ENCODE peak calls at places on chromosome 1, in four cellular contexts. Q, T, K and Y are unnamed samples.

GRCh38 chr1:63987014-63987630 is 213.3 kb downstream of the ROR1 start:
- DNase-seq in Q (no peak), T (no peak), K (no peak), Y (peak; percentile 54)

GRCh38 chr1:172005856-172006255 is 164.6 kb downstream of the DNM3 start:
- DNase-seq in Q (no peak), T (no peak), K (no peak), Y (peak; percentile 30)

GRCh38 chr1:42951588-42951987 is 7.1 kb downstream of the SLC2A1 start:
- DNase-seq in Q (no peak), T (no peak), K (no peak), Y (no peak)

GRCh38 chr1:151165281-151165737 is 393 bp downstream of the LYSMD1 start:
- DNase-seq in Q (peak; percentile 89), T (peak; percentile 84), K (no peak), Y (no peak)

GRCh38 chr1:59026472-59026948 is 242.7 kb upstream of the JUN start:
- DNase-seq in Q (peak; percentile 62), T (no peak), K (no peak), Y (peak; percentile 75)

GRCh38 chr1:998051-998821 is 1.7 kb downstream of the HES4 start:
- DNase-seq in Q (peak; percentile 31), T (peak; percentile 55), K (no peak), Y (no peak)

GRCh38 chr1:99820546-99820945 is 29.6 kb upstream of the AGL start:
- DNase-seq in Q (no peak), T (no peak), K (no peak), Y (no peak)

GRCh38 chr1:156815307-156815826 is 1.3 kb downstream of the SH2D2A start:
- DNase-seq in Q (peak; percentile 34), T (no peak), K (no peak), Y (peak; percentile 17)

GRCh38 chr1:167076136-167076710 is 14.0 kb downstream of the GPA33 start:
- DNase-seq in Q (no peak), T (no peak), K (no peak), Y (peak; percentile 43)

GRCh38 chr1:152663098-152663497 is at the start of gene LCE2D:
- DNase-seq in Q (no peak), T (no peak), K (no peak), Y (peak; percentile 36)

GRCh38 chr1:59730302-59730701 is 84.4 kb upstream of the HOOK1 start:
- DNase-seq in Q (no peak), T (no peak), K (no peak), Y (no peak)

GRCh38 chr1:241460098-241460873 is 59.3 kb downstream of the FH start:
- DNase-seq in Q (no peak), T (no peak), K (no peak), Y (no peak)

GRCh38 chr1:69175078-69175477 is 392.6 kb upstream of the LRRC7 start:
- DNase-seq in Q (peak; percentile 60), T (no peak), K (no peak), Y (no peak)

GRCh38 chr1:46415514-46415913 is 21.4 kb downstream of the FAAH start:
- DNase-seq in Q (no peak), T (no peak), K (no peak), Y (no peak)

GRCh38 chr1:31153423-31153822 is 86.3 kb downstream of the NKAIN1 start:
- DNase-seq in Q (no peak), T (no peak), K (no peak), Y (peak; percentile 82)

GRCh38 chr1:31152181-31152768 is 86.8 kb upstream of the PUM1 start:
- DNase-seq in Q (peak; percentile 81), T (no peak), K (no peak), Y (peak; percentile 87)

GRCh38 chr1:31154632-31155215 is 85.0 kb downstream of the NKAIN1 start:
- DNase-seq in Q (peak; percentile 98), T (peak; percentile 93), K (peak; percentile 46), Y (peak; percentile 95)

GRCh38 chr1:31155216-31155806 is 84.4 kb downstream of the NKAIN1 start:
- DNase-seq in Q (peak; percentile 83), T (peak; percentile 80), K (peak; percentile 31), Y (peak; percentile 46)

DNA sequence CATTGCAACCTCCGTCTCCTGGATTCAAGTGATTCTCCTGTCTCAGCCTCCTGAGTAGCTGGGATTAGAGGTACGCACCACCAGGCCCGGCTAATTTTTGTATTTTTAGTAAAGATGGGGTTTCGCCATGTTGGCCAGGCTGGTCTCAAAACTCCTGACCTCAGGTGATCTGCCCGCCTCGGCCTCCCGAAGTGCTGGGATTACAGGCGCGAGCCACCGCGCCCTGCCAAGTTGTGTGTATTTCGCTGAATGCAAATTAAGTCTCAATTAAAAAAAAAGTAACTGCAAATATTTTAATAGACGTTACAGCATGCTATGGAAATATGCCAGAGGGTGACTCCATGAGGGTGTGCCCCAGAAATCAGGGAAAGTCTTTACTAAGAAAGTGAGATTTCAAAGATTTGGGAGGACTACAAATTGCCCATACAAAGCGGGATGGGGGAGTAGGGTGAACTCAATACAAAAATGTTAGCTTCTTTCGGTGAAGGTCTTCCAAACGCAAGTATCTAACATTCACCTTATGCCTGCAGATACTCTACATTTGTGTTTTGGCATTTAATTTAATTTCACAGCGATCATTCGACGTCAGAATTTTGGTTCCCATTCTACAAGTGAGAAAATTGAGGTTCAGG is 85.6 kb downstream of the NKAIN1 start:
- DNase-seq in Q (no peak), T (no peak), K (no peak), Y (no peak)
- H4K8ac ChIP-seq in Q (peak overlapping the region; percentile 97), T (no peak overlapping the region), K (peak overlapping the region; percentile 69), Y (peak overlapping the region; percentile 80)

GRCh38 chr1:24551290-24551859 is 4.5 kb upstream of the NCMAP start:
- DNase-seq in Q (no peak), T (no peak), K (no peak), Y (no peak)
- H3K79me2 ChIP-seq in Q (no peaks in the 10 kb centered on the region), T (no peaks in the 10 kb centered on the region), K (no peaks in the 10 kb centered on the region), Y (no peaks in the 10 kb centered on the region)

DNA sequence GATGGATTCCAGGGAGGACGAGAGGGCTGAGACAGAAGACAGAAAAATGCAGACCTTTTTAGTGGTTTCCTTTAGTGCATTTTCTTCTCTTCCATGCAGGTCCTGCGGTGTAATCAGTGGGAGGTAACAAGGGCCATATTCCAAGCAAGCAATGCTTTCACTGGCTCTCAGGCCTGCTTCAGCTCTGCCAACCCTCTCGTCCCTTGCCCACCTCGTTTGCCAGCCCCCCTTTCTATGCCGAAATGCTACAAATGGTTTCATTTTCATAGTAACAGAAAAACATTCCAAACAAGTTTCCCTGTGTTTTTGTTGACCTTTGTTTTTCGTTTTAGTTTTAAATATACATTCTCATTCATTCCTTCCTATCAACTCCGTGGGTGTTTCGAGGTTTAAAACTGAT is 443.1 kb downstream of the TTLL7 start:
- DNase-seq in Q (no peak), T (no peak), K (no peak), Y (no peak)
- H3K4me2 ChIP-seq in Q (no peak overlapping the region), T (no peak overlapping the region), K (no peak overlapping the region), Y (no peak overlapping the region)

GRCh38 chr1:54276617-54277450 is 76.9 kb downstream of the MRPL37 start:
- DNase-seq in Q (no peak), T (no peak), K (no peak), Y (no peak)
- H4K8ac ChIP-seq in Q (no peak overlapping the region), T (no peak overlapping the region), K (no peak overlapping the region), Y (no peak overlapping the region)

DNA sequence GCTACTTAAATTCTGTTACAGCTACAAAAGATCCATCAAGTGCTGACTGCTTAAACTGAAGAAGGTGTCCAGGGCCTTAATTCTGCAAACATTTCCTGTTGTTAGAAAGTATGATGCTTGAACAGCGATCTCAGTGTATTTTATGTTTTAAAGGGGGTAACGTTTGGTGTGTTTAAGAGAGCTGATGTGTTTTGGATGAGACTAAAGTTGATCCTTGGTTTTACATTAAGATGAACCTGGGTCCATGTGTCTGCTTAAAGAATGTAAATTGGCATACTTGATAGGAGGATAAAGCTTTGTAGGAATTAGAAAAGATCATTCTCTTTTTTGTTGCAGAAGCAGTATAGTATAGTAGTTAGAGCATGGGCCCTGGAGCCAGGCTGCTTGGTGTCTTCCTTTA is 3.6 kb downstream of the IER5 start:
- DNase-seq in Q (no peak), T (no peak), K (no peak), Y (no peak)
- H3K79me2 ChIP-seq in Q (peaks cover 34% of the 10 kb centered on the region), T (no peaks in the 10 kb centered on the region), K (no peaks in the 10 kb centered on the region), Y (peaks cover 12% of the 10 kb centered on the region)

DNA sequence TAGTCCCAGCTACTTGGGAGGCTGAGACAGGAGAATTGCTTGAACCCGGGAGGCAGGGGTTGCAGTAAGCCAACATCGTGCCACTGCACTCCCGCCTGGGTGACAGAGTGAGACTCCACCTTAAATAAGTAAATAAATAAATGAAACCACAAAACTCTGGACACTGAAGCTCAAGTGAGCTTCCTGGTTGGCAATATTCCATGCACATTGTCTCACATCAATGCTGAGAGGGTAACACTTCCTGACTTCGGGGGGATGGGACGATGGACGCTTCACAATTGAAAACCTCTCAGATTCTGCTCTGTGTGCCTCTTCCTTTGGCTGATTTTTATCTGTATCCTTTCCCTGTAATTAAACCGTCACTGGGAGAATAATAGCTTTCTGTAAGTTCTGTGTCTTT is 70.0 kb upstream of the ZNF644 start:
- DNase-seq in Q (no peak), T (no peak), K (no peak), Y (no peak)
- H3K4me2 ChIP-seq in Q (no peak overlapping the region), T (no peak overlapping the region), K (no peak overlapping the region), Y (no peak overlapping the region)

GRCh38 chr1:54968581-54968980 is 11.8 kb upstream of the TMEM61 start:
- DNase-seq in Q (no peak), T (no peak), K (no peak), Y (no peak)

GRCh38 chr1:54970901-54971300 is 9.5 kb upstream of the TMEM61 start:
- DNase-seq in Q (no peak), T (no peak), K (no peak), Y (no peak)

GRCh38 chr1:54965624-54966340 is 14.6 kb upstream of the TMEM61 start:
- DNase-seq in Q (no peak), T (no peak), K (no peak), Y (no peak)

GRCh38 chr1:54969879-54970278 is 10.5 kb upstream of the TMEM61 start:
- DNase-seq in Q (no peak), T (no peak), K (no peak), Y (no peak)

GRCh38 chr1:54967372-54967771 is 13.1 kb upstream of the TMEM61 start:
- DNase-seq in Q (no peak), T (no peak), K (no peak), Y (no peak)
- H4K8ac ChIP-seq in Q (no peak overlapping the region), T (no peak overlapping the region), K (no peak overlapping the region), Y (no peak overlapping the region)

DNA sequence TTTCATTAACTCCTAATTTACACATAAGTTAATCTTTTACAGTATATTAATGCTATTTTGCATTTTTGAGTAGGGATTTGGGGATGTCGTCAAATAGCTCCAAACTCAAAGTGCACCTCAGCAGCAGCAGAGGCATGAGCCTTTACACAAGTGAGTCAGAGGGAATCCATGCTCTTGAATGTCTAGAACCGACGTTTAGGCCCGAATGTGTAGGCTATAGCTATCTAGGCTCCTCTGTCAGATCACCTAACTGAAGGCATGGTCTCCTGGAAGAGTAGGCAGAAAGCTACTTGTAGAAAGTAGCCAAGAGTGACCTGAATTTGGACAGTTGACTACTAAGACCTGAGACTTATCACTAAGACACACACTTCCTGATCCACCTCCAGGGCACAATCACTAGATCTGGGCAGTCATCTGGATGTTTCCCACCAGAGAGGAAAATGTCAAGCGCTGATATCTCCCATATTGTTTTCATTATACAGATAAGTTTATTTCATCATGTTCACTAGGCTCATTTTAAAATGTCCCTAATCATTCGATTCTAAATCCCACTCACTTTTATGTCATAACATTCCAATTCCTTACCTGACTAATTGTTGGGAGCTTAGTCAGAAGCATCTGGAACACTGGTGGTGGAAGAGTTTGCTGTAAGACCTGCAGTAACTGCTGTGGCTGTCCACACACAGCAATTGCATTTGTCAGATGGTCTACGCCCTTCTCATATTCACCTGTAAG is 15.3 kb downstream of the TOMM20 start:
- DNase-seq in Q (no peak), T (no peak), K (no peak), Y (peak; percentile 62)
- H3K79me2 ChIP-seq in Q (peaks cover 16% of the 10 kb centered on the region), T (peaks cover 4% of the 10 kb centered on the region), K (no peaks in the 10 kb centered on the region), Y (peaks cover 2% of the 10 kb centered on the region)